ENCODE peak calls at places on chromosomes 3 and 15, in nine cellular contexts. D is AG04450, B is mucosa of descending colon, M is breast epithelium, U is Panc1, L is AG09309, S is aorta, E is fibroblast of lung, T is BE2C. O is an unnamed sample.

GRCh38 chr3:149377408-149378111 is at the start of gene TM4SF1:
- DNase-seq in T (no peak), S (peak), B (peak), E (peak), L (peak), D (peak), U (peak), M (peak), O (peak)

GRCh38 chr3:27724459-27725197 is 2.5 kb upstream of the EOMES start:
- DNase-seq in S (no peak), E (no peak), B (no peak), U (no peak), M (no peak), L (no peak), T (no peak), D (no peak), O (no peak)

GRCh38 chr15:42736178-42736792 is 643 bp downstream of the CDAN1 start:
- DNase-seq in U (no peak), T (no peak), L (no peak), B (no peak), D (no peak), M (no peak), E (peak), S (peak), O (no peak)

GRCh38 chr15:92820233-92821021 is 79.7 kb upstream of the CHD2 start:
- DNase-seq in U (no peak), S (peak), M (peak), D (peak), L (no peak), T (peak), B (peak), E (peak), O (peak)

GRCh38 chr3:169948559-169949371 is 17.8 kb upstream of the SEC62 start:
- DNase-seq in L (no peak), U (no peak), S (no peak), T (no peak), B (no peak), D (no peak), M (no peak), E (no peak), O (no peak)

GRCh38 chr3:97793415-97794019 is 28.3 kb upstream of the CRYBG3 start:
- DNase-seq in E (peak), U (peak), T (peak), D (peak), S (no peak), M (no peak), B (no peak), L (peak), O (peak)

GRCh38 chr15:65338366-65338765 is 33.9 kb downstream of the RNU5B-1 start:
- DNase-seq in B (peak), T (no peak), U (no peak), D (no peak), M (no peak), E (no peak), L (no peak), S (no peak), O (no peak)

GRCh38 chr3:19725000-19725399 is 209.0 kb downstream of the EFHB start:
- DNase-seq in L (no peak), E (no peak), D (no peak), B (no peak), S (no peak), T (no peak), U (no peak), M (no peak), O (no peak)

GRCh38 chr3:120324185-120324584 is 25.0 kb downstream of the LRRC58 start:
- DNase-seq in D (no peak), B (no peak), S (no peak), L (no peak), E (peak), U (no peak), T (no peak), M (no peak), O (no peak)

GRCh38 chr15:31227954-31228542 is 98.6 kb upstream of the KLF13 start:
- DNase-seq in T (no peak), B (no peak), M (no peak), E (no peak), L (no peak), S (no peak), U (no peak), D (no peak), O (no peak)

GRCh38 chr3:120092444-120092843 is 1.8 kb downstream of the GSK3B start:
- DNase-seq in D (no peak), U (no peak), L (no peak), B (no peak), M (no peak), S (no peak), E (no peak), T (no peak), O (no peak)

GRCh38 chr3:24682141-24682547 is 187.5 kb upstream of the THRB start:
- DNase-seq in E (peak), L (peak), M (no peak), U (no peak), D (no peak), B (no peak), T (no peak), S (no peak), O (peak)

GRCh38 chr15:81751321-81751720 is 294.5 kb downstream of the MEX3B start:
- DNase-seq in L (no peak), M (no peak), B (no peak), T (no peak), U (no peak), E (no peak), S (no peak), D (no peak), O (no peak)

GRCh38 chr3:36908647-36909180 is 36.1 kb downstream of the TRANK1 start:
- DNase-seq in L (no peak), T (no peak), S (no peak), D (no peak), U (no peak), E (no peak), B (no peak), M (no peak), O (no peak)
- H3K4me3 ChIP-seq in L (peak), T (no peak), S (peak), D (peak), U (peak), E (peak), B (peak), M (peak), O (no peak)

GRCh38 chr3:179897241-179897640 is 139.5 kb downstream of the PEX5L start:
- DNase-seq in B (no peak), D (no peak), M (no peak), U (no peak), E (no peak), T (no peak), S (no peak), L (no peak), O (no peak)
- H3K4me3 ChIP-seq in B (no peak), D (no peak), M (no peak), U (no peak), E (no peak), T (no peak), S (no peak), L (no peak), O (no peak)

DNA sequence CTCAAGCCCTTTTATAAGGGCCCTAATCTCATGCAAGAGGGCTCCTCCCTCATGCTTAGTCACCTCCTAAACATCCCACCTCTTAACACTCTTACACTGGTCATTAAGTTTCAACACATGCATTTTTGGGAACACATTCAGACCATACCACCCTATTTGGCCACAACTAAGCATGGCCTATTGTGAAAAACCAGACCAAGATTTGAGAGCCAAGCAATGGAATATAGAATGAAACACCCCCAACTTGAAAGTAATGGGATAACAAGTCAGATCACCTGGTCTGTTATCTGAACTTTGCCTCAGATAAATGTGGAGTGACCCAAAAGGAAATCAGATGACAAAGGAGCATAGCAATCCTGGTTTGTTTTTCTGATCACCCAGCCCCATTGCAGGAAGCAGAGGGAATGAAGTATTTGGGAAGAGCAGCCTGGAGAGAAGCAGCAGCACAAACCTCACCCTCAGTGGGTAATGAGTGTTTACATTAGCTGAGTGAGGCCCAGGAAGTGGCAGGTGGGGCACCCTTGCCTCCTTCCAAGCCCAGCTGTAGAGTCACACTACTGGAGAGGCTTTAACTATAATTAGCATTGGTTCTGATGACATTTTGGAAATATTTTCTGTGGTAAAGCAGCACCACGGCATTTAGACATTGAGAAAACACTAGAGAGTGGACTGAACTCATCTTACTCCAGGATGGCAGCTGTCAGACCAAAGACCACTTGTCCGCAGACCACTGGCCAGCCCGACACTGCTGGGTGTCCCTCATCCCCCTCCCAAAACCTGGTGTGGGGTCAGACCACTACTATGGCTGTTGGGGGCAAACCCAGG is 48.8 kb upstream of the PRTG start:
- DNase-seq in D (no peak), E (peak), M (no peak), T (no peak), L (peak), B (no peak), U (no peak), S (no peak), O (peak)
- H3K4me3 ChIP-seq in D (no peak), E (no peak), M (no peak), T (no peak), L (no peak), B (no peak), U (no peak), S (no peak), O (no peak)

DNA sequence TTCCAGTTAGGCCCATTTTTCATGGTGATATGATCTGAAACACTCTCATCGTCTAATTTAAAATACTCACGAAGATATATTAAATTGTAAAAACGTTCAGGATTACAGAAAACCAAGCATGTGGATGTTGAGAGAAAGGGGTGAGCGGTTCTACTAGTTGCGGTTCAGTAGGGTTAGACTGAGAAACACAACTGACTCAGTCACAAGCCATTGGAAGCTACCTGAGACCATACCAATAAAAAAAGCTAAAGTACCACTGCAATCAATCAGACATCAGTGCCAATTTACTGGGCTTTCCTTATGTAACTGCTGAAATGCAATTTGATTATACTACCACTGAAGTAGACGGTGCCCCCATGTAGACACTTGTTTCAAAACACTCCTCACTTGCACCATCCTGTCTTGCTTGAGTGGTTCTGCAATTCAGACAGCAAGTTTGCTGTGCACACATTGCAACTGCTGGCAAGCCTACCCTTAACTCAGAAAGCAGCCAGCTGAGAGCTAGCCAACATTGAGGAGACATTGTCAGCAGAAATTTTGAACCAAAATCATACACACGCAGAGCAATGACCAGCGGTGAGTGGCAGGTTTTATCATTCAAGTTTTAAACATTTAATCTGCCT is 368.7 kb upstream of the ARHGEF26 start:
- DNase-seq in E (no peak), U (no peak), L (no peak), M (no peak), S (no peak), B (no peak), D (no peak), T (no peak), O (no peak)
- H3K4me3 ChIP-seq in E (no peak), U (no peak), L (no peak), M (no peak), S (no peak), B (no peak), D (no peak), T (no peak), O (no peak)